ENCODE peak calls at places on chromosomes 13 and 19, in nine cellular contexts. One of them, this sample, is unnamed.

GRCh38 chr19:28466107-28467045 is 746.6 kb downstream of the UQCRFS1 start:
- DNase-seq in left ventricle myocardium inferior: peak; percentile 53
- DNase-seq in stimulated activated CD4-positive, alpha-beta T cell treated with anti-CD3 and anti-CD28 coated beads, Interleukin-2, amount 100 ng/mL, for 24 hours: peak; percentile 74
- DNase-seq in RPMI8226: peak; percentile 93
- DNase-seq in NCI-H1105: peak; percentile 76
- DNase-seq in T-helper 2 cell: peak; percentile 55
- DNase-seq in kidney glomerular epithelial cell: peak; percentile 73
- DNase-seq in fibroblast of villous mesenchyme: no peak
- DNase-seq in stimulated activated naive CD4-positive, alpha-beta T cell treated with Interleukin-2 at 50 U/mL for 16 hours: peak; percentile 26
- DNase-seq in this sample: peak; percentile 20

GRCh38 chr19:55553217-55554182 is 8.2 kb upstream of the SBK3 start:
- DNase-seq in RPMI8226: peak; percentile 32
- DNase-seq in stimulated activated CD4-positive, alpha-beta T cell treated with anti-CD3 and anti-CD28 coated beads, Interleukin-2, amount 100 ng/mL, for 24 hours: no peak
- DNase-seq in stimulated activated naive CD4-positive, alpha-beta T cell treated with Interleukin-2 at 50 U/mL for 16 hours: no peak
- DNase-seq in NCI-H1105: no peak
- DNase-seq in fibroblast of villous mesenchyme: no peak
- DNase-seq in left ventricle myocardium inferior: no peak
- DNase-seq in T-helper 2 cell: no peak
- DNase-seq in kidney glomerular epithelial cell: no peak
- DNase-seq in this sample: peak; percentile 52

GRCh38 chr19:11130824-11131455 is 24.6 kb downstream of the SPC24 start:
- DNase-seq in NCI-H1105: peak; percentile 50
- DNase-seq in left ventricle myocardium inferior: peak; percentile 85
- DNase-seq in stimulated activated naive CD4-positive, alpha-beta T cell treated with Interleukin-2 at 50 U/mL for 16 hours: peak; percentile 60
- DNase-seq in fibroblast of villous mesenchyme: peak; percentile 77
- DNase-seq in stimulated activated CD4-positive, alpha-beta T cell treated with anti-CD3 and anti-CD28 coated beads, Interleukin-2, amount 100 ng/mL, for 24 hours: peak; percentile 79
- DNase-seq in RPMI8226: peak; percentile 70
- DNase-seq in kidney glomerular epithelial cell: peak; percentile 70
- DNase-seq in T-helper 2 cell: peak; percentile 58
- DNase-seq in this sample: peak; percentile 62

GRCh38 chr13:97224544-97225324 is 2.6 kb downstream of the MBNL2 start:
- DNase-seq in T-helper 2 cell: peak; percentile 71
- DNase-seq in stimulated activated CD4-positive, alpha-beta T cell treated with anti-CD3 and anti-CD28 coated beads, Interleukin-2, amount 100 ng/mL, for 24 hours: peak; percentile 8
- DNase-seq in stimulated activated naive CD4-positive, alpha-beta T cell treated with Interleukin-2 at 50 U/mL for 16 hours: peak; percentile 6
- DNase-seq in left ventricle myocardium inferior: no peak
- DNase-seq in NCI-H1105: no peak
- DNase-seq in RPMI8226: peak; percentile 32
- DNase-seq in fibroblast of villous mesenchyme: peak; percentile 56
- DNase-seq in kidney glomerular epithelial cell: peak; percentile 75
- DNase-seq in this sample: peak; percentile 31

GRCh38 chr13:100203696-100204367 is 114.9 kb downstream of the PCCA start:
- DNase-seq in NCI-H1105: no peak
- DNase-seq in fibroblast of villous mesenchyme: peak; percentile 46
- DNase-seq in stimulated activated CD4-positive, alpha-beta T cell treated with anti-CD3 and anti-CD28 coated beads, Interleukin-2, amount 100 ng/mL, for 24 hours: peak; percentile 5
- DNase-seq in RPMI8226: no peak
- DNase-seq in kidney glomerular epithelial cell: peak; percentile 62
- DNase-seq in stimulated activated naive CD4-positive, alpha-beta T cell treated with Interleukin-2 at 50 U/mL for 16 hours: no peak
- DNase-seq in left ventricle myocardium inferior: no peak
- DNase-seq in T-helper 2 cell: peak; percentile 83
- DNase-seq in this sample: peak; percentile 78

GRCh38 chr19:49925486-49925885 is 3.5 kb upstream of the ATF5 start:
- DNase-seq in stimulated activated naive CD4-positive, alpha-beta T cell treated with Interleukin-2 at 50 U/mL for 16 hours: no peak
- DNase-seq in NCI-H1105: no peak
- DNase-seq in T-helper 2 cell: no peak
- DNase-seq in left ventricle myocardium inferior: no peak
- DNase-seq in fibroblast of villous mesenchyme: no peak
- DNase-seq in stimulated activated CD4-positive, alpha-beta T cell treated with anti-CD3 and anti-CD28 coated beads, Interleukin-2, amount 100 ng/mL, for 24 hours: no peak
- DNase-seq in RPMI8226: no peak
- DNase-seq in kidney glomerular epithelial cell: no peak
- DNase-seq in this sample: no peak

GRCh38 chr19:13579388-13580060 is 73.2 kb upstream of the CACNA1A start:
- DNase-seq in fibroblast of villous mesenchyme: no peak
- DNase-seq in NCI-H1105: no peak
- DNase-seq in RPMI8226: no peak
- DNase-seq in left ventricle myocardium inferior: no peak
- DNase-seq in stimulated activated CD4-positive, alpha-beta T cell treated with anti-CD3 and anti-CD28 coated beads, Interleukin-2, amount 100 ng/mL, for 24 hours: no peak
- DNase-seq in stimulated activated naive CD4-positive, alpha-beta T cell treated with Interleukin-2 at 50 U/mL for 16 hours: no peak
- DNase-seq in T-helper 2 cell: no peak
- DNase-seq in kidney glomerular epithelial cell: no peak
- DNase-seq in this sample: no peak

GRCh38 chr19:6164906-6165531 is 29.6 kb downstream of the ACSBG2 start:
- DNase-seq in stimulated activated CD4-positive, alpha-beta T cell treated with anti-CD3 and anti-CD28 coated beads, Interleukin-2, amount 100 ng/mL, for 24 hours: no peak
- DNase-seq in RPMI8226: no peak
- DNase-seq in NCI-H1105: no peak
- DNase-seq in left ventricle myocardium inferior: no peak
- DNase-seq in kidney glomerular epithelial cell: peak; percentile 4
- DNase-seq in fibroblast of villous mesenchyme: no peak
- DNase-seq in stimulated activated naive CD4-positive, alpha-beta T cell treated with Interleukin-2 at 50 U/mL for 16 hours: no peak
- DNase-seq in T-helper 2 cell: no peak
- DNase-seq in this sample: peak; percentile 12

GRCh38 chr13:106418556-106418955 is 116.9 kb downstream of the EFNB2 start:
- DNase-seq in left ventricle myocardium inferior: no peak
- DNase-seq in RPMI8226: no peak
- DNase-seq in fibroblast of villous mesenchyme: peak; percentile 70
- DNase-seq in stimulated activated naive CD4-positive, alpha-beta T cell treated with Interleukin-2 at 50 U/mL for 16 hours: no peak
- DNase-seq in NCI-H1105: no peak
- DNase-seq in kidney glomerular epithelial cell: no peak
- DNase-seq in stimulated activated CD4-positive, alpha-beta T cell treated with anti-CD3 and anti-CD28 coated beads, Interleukin-2, amount 100 ng/mL, for 24 hours: no peak
- DNase-seq in T-helper 2 cell: no peak
- DNase-seq in this sample: peak; percentile 18

GRCh38 chr19:49888478-49888901 is 8.2 kb downstream of the IL4I1 start:
- DNase-seq in stimulated activated naive CD4-positive, alpha-beta T cell treated with Interleukin-2 at 50 U/mL for 16 hours: no peak
- DNase-seq in NCI-H1105: peak; percentile 83
- DNase-seq in T-helper 2 cell: no peak
- DNase-seq in fibroblast of villous mesenchyme: no peak
- DNase-seq in stimulated activated CD4-positive, alpha-beta T cell treated with anti-CD3 and anti-CD28 coated beads, Interleukin-2, amount 100 ng/mL, for 24 hours: no peak
- DNase-seq in RPMI8226: no peak
- DNase-seq in kidney glomerular epithelial cell: no peak
- DNase-seq in left ventricle myocardium inferior: no peak
- DNase-seq in this sample: no peak

GRCh38 chr13:95607363-95607762 is 37.1 kb downstream of the DZIP1 start:
- DNase-seq in left ventricle myocardium inferior: no peak
- DNase-seq in kidney glomerular epithelial cell: peak; percentile 78
- DNase-seq in stimulated activated CD4-positive, alpha-beta T cell treated with anti-CD3 and anti-CD28 coated beads, Interleukin-2, amount 100 ng/mL, for 24 hours: no peak
- DNase-seq in RPMI8226: peak; percentile 13
- DNase-seq in T-helper 2 cell: no peak
- DNase-seq in stimulated activated naive CD4-positive, alpha-beta T cell treated with Interleukin-2 at 50 U/mL for 16 hours: no peak
- DNase-seq in NCI-H1105: no peak
- DNase-seq in fibroblast of villous mesenchyme: no peak
- DNase-seq in this sample: peak; percentile 17

GRCh38 chr13:109211616-109212015 is 574.8 kb downstream of the IRS2 start:
- DNase-seq in fibroblast of villous mesenchyme: peak; percentile 30
- DNase-seq in stimulated activated CD4-positive, alpha-beta T cell treated with anti-CD3 and anti-CD28 coated beads, Interleukin-2, amount 100 ng/mL, for 24 hours: no peak
- DNase-seq in stimulated activated naive CD4-positive, alpha-beta T cell treated with Interleukin-2 at 50 U/mL for 16 hours: no peak
- DNase-seq in kidney glomerular epithelial cell: no peak
- DNase-seq in RPMI8226: no peak
- DNase-seq in NCI-H1105: no peak
- DNase-seq in left ventricle myocardium inferior: no peak
- DNase-seq in T-helper 2 cell: no peak
- DNase-seq in this sample: no peak

GRCh38 chr13:110344320-110344719 is 37.2 kb downstream of the COL4A2 start:
- DNase-seq in T-helper 2 cell: no peak
- DNase-seq in fibroblast of villous mesenchyme: no peak
- DNase-seq in stimulated activated CD4-positive, alpha-beta T cell treated with anti-CD3 and anti-CD28 coated beads, Interleukin-2, amount 100 ng/mL, for 24 hours: no peak
- DNase-seq in stimulated activated naive CD4-positive, alpha-beta T cell treated with Interleukin-2 at 50 U/mL for 16 hours: no peak
- DNase-seq in kidney glomerular epithelial cell: no peak
- DNase-seq in left ventricle myocardium inferior: no peak
- DNase-seq in RPMI8226: no peak
- DNase-seq in NCI-H1105: no peak
- DNase-seq in this sample: no peak

GRCh38 chr13:27962128-27962841 is 6.8 kb downstream of the CDX2 start:
- DNase-seq in T-helper 2 cell: no peak
- DNase-seq in fibroblast of villous mesenchyme: no peak
- DNase-seq in NCI-H1105: no peak
- DNase-seq in stimulated activated CD4-positive, alpha-beta T cell treated with anti-CD3 and anti-CD28 coated beads, Interleukin-2, amount 100 ng/mL, for 24 hours: no peak
- DNase-seq in stimulated activated naive CD4-positive, alpha-beta T cell treated with Interleukin-2 at 50 U/mL for 16 hours: no peak
- DNase-seq in kidney glomerular epithelial cell: no peak
- DNase-seq in RPMI8226: no peak
- DNase-seq in left ventricle myocardium inferior: no peak
- DNase-seq in this sample: no peak